ENCODE peak calls at places on chromosomes 5 and 9, in nine cellular contexts. H, Z, G, I, U, E, F, P and V are unnamed samples.
A peak's percentile ranks its signal among the peaks of the same experiment; 100 is the strongest.

GRCh38 chr5:132635873-132636272 is 22.1 kb upstream of the IL13 start:
- DNase-seq in H (no peak), Z (no peak), G (no peak), I (no peak), U (no peak), E (no peak), F (no peak), P (no peak), V (no peak)

GRCh38 chr9:78678901-78679300 is 382.0 kb downstream of the PSAT1 start:
- DNase-seq in H (no peak), Z (no peak), G (no peak), I (no peak), U (no peak), E (no peak), F (no peak), P (no peak), V (no peak)

GRCh38 chr5:159319822-159320221 is 10.5 kb downstream of the IL12B start:
- DNase-seq in H (no peak), Z (no peak), G (no peak), I (no peak), U (no peak), E (no peak), F (no peak), P (no peak), V (no peak)

GRCh38 chr9:127267793-127268507 is 3.4 kb downstream of the GARNL3 start:
- DNase-seq in H (no peak), Z (no peak), G (no peak), I (no peak), U (no peak), E (no peak), F (no peak), P (no peak), V (no peak)

GRCh38 chr9:111601237-111602018 is 2.0 kb upstream of the PTGR1 start:
- DNase-seq in H (no peak), Z (no peak), G (peak; percentile 65), I (no peak), U (no peak), E (no peak), F (no peak), P (no peak), V (no peak)

GRCh38 chr5:95327211-95327610 is 42.3 kb upstream of the MCTP1 start:
- DNase-seq in H (no peak), Z (no peak), G (no peak), I (no peak), U (no peak), E (no peak), F (no peak), P (no peak), V (no peak)

GRCh38 chr9:136695435-136695895 is 8.2 kb upstream of the AGPAT2 start:
- DNase-seq in H (no peak), Z (no peak), G (peak; percentile 86), I (no peak), U (peak; percentile 95), E (no peak), F (no peak), P (no peak), V (no peak)

GRCh38 chr9:137479892-137480685 is 21.0 kb upstream of the NSMF start:
- DNase-seq in H (no peak), Z (no peak), G (no peak), I (no peak), U (no peak), E (no peak), F (no peak), P (no peak), V (no peak)

GRCh38 chr5:155471027-155471426 is 457.5 kb downstream of the KIF4B start:
- DNase-seq in H (no peak), Z (no peak), G (no peak), I (no peak), U (peak; percentile 73), E (no peak), F (no peak), P (no peak), V (no peak)

GRCh38 chr9:90555351-90556057 is 87.1 kb downstream of the DIRAS2 start:
- DNase-seq in H (no peak), Z (no peak), G (no peak), I (no peak), U (no peak), E (no peak), F (no peak), P (no peak), V (no peak)

GRCh38 chr9:17075146-17075757 is 59.6 kb upstream of the CNTLN start:
- DNase-seq in H (no peak), Z (no peak), G (no peak), I (no peak), U (no peak), E (no peak), F (peak; percentile 77), P (no peak), V (no peak)

GRCh38 chr5:178685386-178686059 is 44.9 kb downstream of the ZNF354A start:
- DNase-seq in H (no peak), Z (no peak), G (no peak), I (no peak), U (no peak), E (no peak), F (no peak), P (no peak), V (no peak)

GRCh38 chr5:134142088-134142487 is 27.6 kb downstream of the TCF7 start:
- DNase-seq in H (no peak), Z (no peak), G (no peak), I (no peak), U (no peak), E (no peak), F (no peak), P (no peak), V (peak; percentile 83)

GRCh38 chr5:81819556-81820314 is 68.8 kb upstream of the SSBP2 start:
- DNase-seq in H (no peak), Z (no peak), G (peak; percentile 62), I (no peak), U (no peak), E (no peak), F (no peak), P (no peak), V (no peak)